ENCODE peak calls at places on chromosomes 2 and 18, in seven cellular contexts. N, X, F, E, T, D and Y are unnamed samples.

GRCh38 chr2:104658149-104658839 is 195.6 kb upstream of the POU3F3 start:
- DNase-seq in F (peak), N (no peak), X (peak), T (no peak), D (peak), E (no peak), Y (peak)

GRCh38 chr2:159933727-159934049 is 128.7 kb downstream of the PLA2R1 start:
- DNase-seq in E (no peak), T (no peak), D (no peak), X (no peak), F (no peak), N (peak), Y (no peak)

GRCh38 chr2:229642371-229642770 is 72.0 kb downstream of the DNER start:
- DNase-seq in D (no peak), F (peak), E (no peak), T (no peak), N (no peak), X (no peak), Y (no peak)

GRCh38 chr18:28087173-28087563 is 89.8 kb downstream of the CDH2 start:
- DNase-seq in D (no peak), X (no peak), N (peak), F (peak), E (no peak), T (no peak), Y (no peak)

GRCh38 chr18:48597110-48597509 is 58.3 kb downstream of the CTIF start:
- DNase-seq in E (no peak), D (no peak), F (no peak), X (no peak), T (no peak), N (no peak), Y (no peak)

GRCh38 chr2:224083631-224084030 is 44.5 kb upstream of the SERPINE2 start:
- DNase-seq in E (no peak), N (no peak), X (no peak), D (no peak), F (no peak), T (no peak), Y (no peak)

GRCh38 chr18:66874812-66875474 is 271.1 kb upstream of the CDH19 start:
- DNase-seq in T (no peak), E (no peak), N (no peak), F (no peak), X (no peak), D (no peak), Y (no peak)

GRCh38 chr2:83517727-83518368 is 941.2 kb downstream of the SUCLG1 start:
- DNase-seq in E (peak), D (no peak), F (no peak), N (no peak), T (no peak), X (no peak), Y (no peak)

GRCh38 chr2:46163031-46163430 is 134.2 kb upstream of the EPAS1 start:
- DNase-seq in T (no peak), N (no peak), E (no peak), F (no peak), D (no peak), X (no peak), Y (no peak)

GRCh38 chr2:180924078-180924477 is 56.3 kb upstream of the UBE2E3 start:
- DNase-seq in D (no peak), T (no peak), E (no peak), N (no peak), X (no peak), F (no peak), Y (no peak)

GRCh38 chr2:11746807-11747459 is 501 bp downstream of the LPIN1 start:
- DNase-seq in F (no peak), N (peak), T (no peak), D (peak), X (no peak), E (peak), Y (no peak)

GRCh38 chr2:105789745-105790466 is 45.2 kb downstream of the NCK2 start:
- DNase-seq in F (peak), E (no peak), X (no peak), T (peak), N (peak), D (no peak), Y (no peak)

GRCh38 chr2:157055660-157056199 is 201.8 kb upstream of the GALNT5 start:
- DNase-seq in E (no peak), N (peak), D (no peak), F (no peak), X (no peak), T (no peak), Y (no peak)

GRCh38 chr18:50195689-50196088 is 742 bp upstream of the MYO5B start:
- DNase-seq in E (no peak), F (no peak), N (no peak), T (no peak), X (no peak), D (no peak), Y (no peak)

GRCh38 chr2:175729049-175729706 is 272.9 kb downstream of the LNPK start:
- DNase-seq in D (no peak), T (no peak), X (no peak), E (no peak), F (no peak), N (no peak), Y (no peak)

GRCh38 chr2:118913131-118913804 is 28.7 kb upstream of the MARCO start:
- DNase-seq in E (no peak), T (no peak), N (no peak), D (no peak), X (no peak), F (no peak), Y (no peak)

GRCh38 chr2:29527947-29528346 is 393.4 kb downstream of the ALK start:
- DNase-seq in D (no peak), E (no peak), T (no peak), F (no peak), X (no peak), N (no peak), Y (no peak)

GRCh38 chr18:31445908-31446307 is 1.6 kb upstream of the DSG3 start:
- DNase-seq in F (no peak), D (no peak), X (no peak), E (no peak), N (no peak), T (no peak), Y (no peak)

DNA sequence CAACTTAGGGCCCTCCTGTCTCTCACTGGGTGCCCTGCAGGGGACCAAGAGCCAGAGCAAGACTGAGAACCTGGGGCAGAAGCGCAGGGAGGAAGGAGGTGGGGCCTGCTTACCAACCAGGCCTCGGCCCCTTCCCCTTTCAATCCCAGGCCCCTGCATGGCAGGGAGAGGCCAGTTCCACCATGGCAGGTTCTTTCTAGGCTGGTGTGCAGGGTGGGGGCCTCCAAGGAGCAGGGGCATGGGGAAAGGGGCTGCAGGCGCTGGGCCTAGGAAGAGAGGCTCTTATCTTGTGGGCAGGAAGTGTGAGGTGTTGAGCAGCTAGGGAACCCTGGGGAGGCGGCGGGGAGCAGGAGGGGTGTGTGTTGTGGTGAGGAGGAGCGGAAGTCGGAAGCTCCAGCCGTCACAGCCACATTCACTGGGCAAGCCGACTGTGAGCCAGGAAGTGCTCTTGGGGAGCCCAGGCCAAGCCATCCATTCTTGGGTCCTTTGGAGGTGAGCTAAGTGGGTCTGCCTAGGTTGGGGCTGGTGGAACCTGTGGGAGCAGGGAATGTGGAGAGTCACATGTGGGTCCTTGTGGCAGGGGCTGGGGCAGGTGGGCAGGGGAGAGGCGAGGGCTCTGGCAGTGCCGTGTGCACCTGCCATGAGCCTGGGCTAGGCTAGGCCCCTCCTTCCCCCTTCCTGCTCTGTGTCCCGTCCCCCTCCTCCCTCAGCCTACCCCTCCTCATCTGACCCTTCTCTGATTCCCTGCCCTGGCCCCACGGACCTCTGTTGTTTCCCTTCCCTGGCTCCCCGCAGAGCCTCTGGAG is at the start of gene PSD4:
- DNase-seq in D (peak), T (no peak), E (no peak), N (no peak), X (peak), F (peak), Y (no peak)
- TF ChIP-seq CTCF in D (no peak), T (no peak), E (no peak), N (no peak), X (no peak), F (no peak), Y (no peak)

DNA sequence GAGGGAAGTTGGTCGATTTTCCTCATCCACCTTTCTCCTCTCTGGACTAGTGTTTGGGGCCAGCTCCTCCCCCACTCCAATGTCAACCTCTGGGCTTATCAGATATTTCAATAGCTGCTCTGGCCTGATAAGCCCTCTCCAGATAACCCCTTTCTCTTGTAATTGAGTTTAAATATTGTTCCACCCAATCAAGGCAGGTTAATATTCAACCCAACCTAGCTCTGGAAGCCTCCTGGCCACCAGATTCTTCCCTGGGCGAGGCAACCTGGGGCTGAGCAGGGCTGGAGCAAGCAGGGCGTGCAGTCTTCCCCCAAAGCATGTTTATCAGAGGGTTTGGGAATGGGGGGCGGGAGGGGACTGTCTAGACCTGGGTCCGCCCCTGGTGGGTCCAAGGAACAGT is 73.8 kb downstream of the TFCP2L1 start:
- DNase-seq in T (no peak), F (no peak), X (peak), E (no peak), N (no peak), D (no peak), Y (no peak)
- H3K27ac ChIP-seq in T (no peak), F (no peak), X (peak), E (no peak), N (no peak), D (no peak), Y (no peak)

DNA sequence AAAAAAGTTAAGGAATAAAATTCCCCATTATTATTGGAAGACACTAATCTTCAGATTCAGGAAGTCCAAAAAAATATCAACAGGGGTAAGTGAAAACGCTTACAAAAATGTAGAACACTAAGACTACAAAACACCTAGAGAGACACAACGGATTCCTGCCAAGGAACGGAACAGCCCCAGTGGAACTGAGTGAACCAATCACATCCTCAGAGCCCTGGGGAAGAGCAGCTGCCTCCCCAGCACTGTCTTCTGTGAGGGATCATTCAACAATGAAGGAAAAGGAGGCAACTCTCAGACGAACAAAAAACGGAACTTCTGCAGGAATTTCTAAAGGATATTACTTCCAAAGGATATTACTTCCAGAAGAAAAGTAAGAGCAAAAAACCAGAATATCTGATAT is 82.0 kb downstream of the HDAC4 start:
- DNase-seq in E (no peak), F (peak), T (no peak), D (no peak), X (no peak), N (peak), Y (no peak)
- H3K4me3 ChIP-seq in E (no peak), F (no peak), T (peak), D (peak), X (peak), N (no peak), Y (peak)

DNA sequence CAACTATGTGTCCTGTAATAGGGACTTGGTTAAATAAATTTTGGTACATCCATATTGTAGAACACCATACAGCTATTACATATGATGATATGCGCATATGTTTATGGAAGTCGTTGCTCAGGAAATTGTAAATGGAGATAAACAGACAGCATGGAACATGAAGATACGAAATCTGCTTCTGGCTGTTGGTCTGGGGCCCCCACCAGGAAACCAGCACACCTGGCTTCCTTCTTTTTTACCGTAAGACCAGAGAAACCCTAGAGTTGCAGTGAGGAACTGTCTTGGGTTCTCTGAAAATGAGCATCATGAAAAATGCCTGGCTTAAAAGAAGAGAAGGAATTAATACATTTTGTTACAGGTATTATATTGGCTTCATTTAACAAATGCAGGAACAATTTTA is 40.8 kb downstream of the SPTBN1 start:
- DNase-seq in X (no peak), T (no peak), F (no peak), E (no peak), D (no peak), N (no peak), Y (no peak)
- TF ChIP-seq CTCF in X (no peak), T (no peak), F (no peak), E (no peak), D (no peak), N (no peak), Y (no peak)

DNA sequence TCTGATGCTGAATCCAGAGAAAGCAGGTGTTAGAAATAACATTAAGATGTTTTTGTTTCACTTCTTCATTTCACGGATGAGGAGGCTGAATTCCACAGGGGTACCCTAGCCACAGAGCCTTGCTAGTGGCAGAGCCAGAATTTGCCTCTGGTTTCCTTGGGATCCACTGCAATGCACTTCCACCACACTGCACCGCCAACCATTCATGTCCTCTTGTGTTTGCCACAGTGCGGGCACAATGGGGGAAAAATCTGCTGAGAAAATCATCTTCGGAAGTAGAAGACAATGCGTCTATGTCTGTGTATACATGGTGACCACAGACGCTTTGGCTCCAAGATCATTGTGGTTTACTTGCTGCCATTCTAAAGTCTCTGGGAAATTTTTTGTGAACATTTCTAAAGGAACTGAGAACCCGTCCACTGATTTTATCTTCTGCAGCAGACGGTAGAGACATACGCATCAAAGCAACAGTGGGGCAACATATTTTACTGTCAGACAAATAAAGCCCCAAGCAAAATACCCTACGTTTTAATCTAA is 14.9 kb downstream of the ICOS start:
- DNase-seq in D (no peak), X (no peak), T (no peak), F (no peak), E (no peak), N (no peak), Y (no peak)
- H3K27ac ChIP-seq in D (no peak), X (no peak), T (no peak), F (no peak), E (no peak), N (no peak), Y (no peak)

GRCh38 chr2:64636105-64636873 is 17.4 kb downstream of the SERTAD2 start:
- DNase-seq in T (no peak), N (no peak), D (no peak), E (peak), X (no peak), F (no peak), Y (no peak)
- H3K4me3 ChIP-seq in T (no peak), N (no peak), D (no peak), E (no peak), X (no peak), F (no peak), Y (no peak)

GRCh38 chr18:68627812-68628211 is 87.1 kb downstream of the TMX3 start:
- DNase-seq in N (no peak), X (no peak), E (no peak), T (no peak), F (no peak), D (no peak), Y (no peak)

DNA sequence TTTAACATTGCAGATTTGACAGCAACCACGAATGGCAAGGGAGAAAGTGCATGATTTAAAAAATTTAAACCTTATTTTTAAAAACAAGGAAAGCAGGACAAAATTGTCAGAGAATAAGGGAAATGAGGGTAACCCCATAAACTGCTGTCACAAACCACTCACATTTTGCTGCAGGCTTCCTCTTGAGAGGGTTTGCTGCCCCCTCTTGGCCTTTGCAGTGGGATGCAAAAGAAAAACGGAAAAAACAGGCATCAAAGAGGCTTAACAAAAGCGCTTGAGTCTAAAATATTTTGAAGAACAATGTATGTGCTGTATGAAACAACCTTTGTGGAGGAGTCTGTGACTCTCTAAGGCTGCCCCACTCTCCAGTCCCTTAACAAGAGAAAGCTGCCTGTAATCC is 91.6 kb downstream of the TMX3 start:
- DNase-seq in D (no peak), X (no peak), N (peak), T (no peak), E (peak), F (no peak), Y (peak)
- TF ChIP-seq CTCF in D (peak), X (peak), N (peak), T (peak), E (peak), F (peak), Y (peak)